ENCODE peak calls at places on chromosomes 2 and 18, in eight cellular contexts. L is HT1080; U is GM23248; P is GM12891; E is heart left ventricle; O is stimulated activated CD8-positive, alpha-beta memory T cell treated with anti-CD3 and anti-CD28 coated beads, Interleukin-15, amount 100 ng/mL, for 24 hours; Z is Calu3; N is stimulated activated naive CD8-positive, alpha-beta T cell treated with anti-CD3 and anti-CD28 coated beads, Interleukin-15, Interleukin-2, amounts not matched to agents 100 U/mL and 50 U/mL, for 24 hours. C is an unnamed sample.

GRCh38 chr2:54704688-54705605 is 18.5 kb upstream of the EML6 start:
- DNase-seq in E (no peak), Z (no peak), P (no peak), O (no peak), U (peak; percentile 78), N (no peak), L (peak; percentile 44), C (no peak)

GRCh38 chr2:102070058-102070642 is 72.4 kb upstream of the IL1R1 start:
- DNase-seq in N (no peak), P (no peak), L (no peak), O (no peak), Z (peak; percentile 41), E (peak; percentile 90), U (peak; percentile 88), C (no peak)

GRCh38 chr2:38737925-38738324 is 13.2 kb downstream of the SRSF7 start:
- DNase-seq in U (no peak), Z (no peak), E (no peak), N (no peak), P (no peak), L (no peak), O (no peak), C (no peak)

GRCh38 chr2:121382744-121383143 is 97.7 kb upstream of the TFCP2L1 start:
- DNase-seq in P (no peak), E (no peak), L (no peak), U (no peak), N (no peak), Z (no peak), O (no peak), C (no peak)

GRCh38 chr2:29425866-29426265 is 310.7 kb downstream of the CLIP4 start:
- DNase-seq in P (no peak), U (no peak), E (no peak), Z (no peak), O (no peak), N (no peak), L (no peak), C (no peak)

GRCh38 chr2:38092196-38092902 is 16.4 kb upstream of the CYP1B1 start:
- DNase-seq in O (no peak), N (no peak), L (peak; percentile 20), U (peak; percentile 92), Z (no peak), P (no peak), E (no peak), C (no peak)

GRCh38 chr2:16666453-16666801 is 793 bp upstream of the CYRIA start:
- DNase-seq in N (no peak), U (no peak), O (no peak), L (peak; percentile 81), P (no peak), Z (no peak), E (no peak), C (no peak)

GRCh38 chr2:19844750-19845149 is 57.0 kb downstream of the TTC32 start:
- DNase-seq in N (no peak), L (no peak), U (no peak), E (no peak), O (no peak), Z (no peak), P (no peak), C (no peak)

GRCh38 chr2:39725401-39725800 is 53.7 kb downstream of the THUMPD2 start:
- DNase-seq in P (no peak), U (peak; percentile 54), O (no peak), Z (no peak), N (no peak), L (no peak), E (no peak), C (no peak)

GRCh38 chr2:182763311-182763912 is 47.4 kb downstream of the DNAJC10 start:
- DNase-seq in E (no peak), P (no peak), Z (peak; percentile 25), U (peak; percentile 54), O (no peak), N (no peak), L (peak; percentile 34), C (no peak)

GRCh38 chr2:104118889-104119288 is 735.0 kb upstream of the POU3F3 start:
- DNase-seq in Z (no peak), N (no peak), L (no peak), E (no peak), P (no peak), U (no peak), O (no peak), C (no peak)

GRCh38 chr18:26190506-26190905 is 35.7 kb upstream of the TAF4B start:
- DNase-seq in O (no peak), Z (no peak), P (no peak), L (peak; percentile 6), U (no peak), E (no peak), N (peak; percentile 37), C (no peak)

GRCh38 chr2:172374318-172375240 is 52.8 kb upstream of the ITGA6 start:
- DNase-seq in P (no peak), E (no peak), L (no peak), N (no peak), O (no peak), Z (peak; percentile 16), U (no peak), C (no peak)

GRCh38 chr2:6069354-6069753 is 377.2 kb downstream of the SOX11 start:
- DNase-seq in U (no peak), Z (no peak), L (no peak), N (no peak), P (no peak), O (no peak), E (no peak), C (no peak)

GRCh38 chr2:9262671-9263171 is 56.1 kb downstream of the ASAP2 start:
- DNase-seq in N (no peak), Z (no peak), O (no peak), P (no peak), E (peak; percentile 83), L (no peak), U (peak; percentile 19), C (no peak)

GRCh38 chr2:96959406-96960110 is 26.8 kb downstream of the FAM178B start:
- DNase-seq in O (no peak), N (no peak), Z (no peak), P (no peak), E (peak; percentile 21), U (no peak), L (no peak), C (no peak)

GRCh38 chr18:8052237-8052701 is 485.2 kb downstream of the PTPRM start:
- DNase-seq in P (no peak), L (peak; percentile 21), N (peak; percentile 3), E (no peak), O (no peak), Z (peak; percentile 13), U (peak; percentile 57), C (no peak)

GRCh38 chr2:168639501-168639900 is 162.9 kb upstream of the NOSTRIN start:
- DNase-seq in U (peak; percentile 33), P (no peak), L (peak; percentile 12), O (no peak), Z (no peak), N (no peak), E (no peak), C (no peak)

GRCh38 chr2:168246072-168246482 is 1.3 kb downstream of the STK39 start:
- DNase-seq in N (no peak), U (no peak), P (no peak), L (no peak), Z (no peak), O (no peak), E (no peak), C (no peak)

GRCh38 chr2:216671791-216672343 is 23.5 kb downstream of the IGFBP5 start:
- DNase-seq in E (no peak), O (no peak), P (no peak), N (no peak), L (no peak), U (no peak), Z (no peak), C (no peak)

GRCh38 chr2:170495896-170496295 is 219.2 kb upstream of the SP5 start:
- DNase-seq in E (no peak), L (no peak), O (no peak), Z (no peak), N (no peak), P (no peak), U (no peak), C (no peak)

GRCh38 chr2:20052872-20053281 is 1.4 kb upstream of the LAPTM4A start:
- DNase-seq in E (no peak), N (peak; percentile 9), O (no peak), Z (peak; percentile 61), L (peak; percentile 60), U (peak; percentile 94), P (no peak), C (peak; percentile 84)

GRCh38 chr2:240797914-240798313 is 22.1 kb downstream of the KIF1A start:
- DNase-seq in P (no peak), E (peak; percentile 53), O (no peak), Z (no peak), N (no peak), U (no peak), L (no peak), C (no peak)

GRCh38 chr2:1678609-1679008 is 65.7 kb downstream of the PXDN start:
- DNase-seq in E (no peak), N (no peak), P (no peak), L (no peak), O (no peak), Z (no peak), U (no peak), C (no peak)

GRCh38 chr2:42747422-42747821 is 16.5 kb downstream of the OXER1 start:
- DNase-seq in N (no peak), Z (no peak), O (no peak), E (no peak), P (no peak), L (no peak), U (no peak), C (no peak)

GRCh38 chr2:233409286-233409991 is 55.1 kb downstream of the DGKD start:
- DNase-seq in P (no peak), L (no peak), E (no peak), N (no peak), O (no peak), U (no peak), Z (peak; percentile 57), C (no peak)

GRCh38 chr2:206990335-206990734 is 51.0 kb downstream of the CPO start:
- DNase-seq in U (no peak), P (no peak), N (no peak), E (no peak), O (no peak), L (no peak), Z (no peak), C (no peak)

GRCh38 chr2:162293122-162293781 is 25.2 kb downstream of the IFIH1 start:
- DNase-seq in P (no peak), L (peak; percentile 44), Z (no peak), U (peak; percentile 72), O (no peak), E (no peak), N (no peak), C (no peak)

GRCh38 chr18:48031011-48031480 is 100.6 kb upstream of the SMAD2 start:
- DNase-seq in L (peak; percentile 42), N (no peak), O (no peak), P (peak; percentile 34), U (peak; percentile 73), Z (peak; percentile 66), E (no peak), C (no peak)

GRCh38 chr2:85237849-85238570 is 89.8 kb downstream of the TGOLN2 start:
- DNase-seq in U (no peak), L (no peak), P (no peak), Z (no peak), N (no peak), O (no peak), E (no peak), C (no peak)

GRCh38 chr2:11245322-11245721 is 90.1 kb downstream of the SLC66A3 start:
- DNase-seq in E (no peak), O (no peak), N (no peak), P (no peak), L (no peak), Z (no peak), U (no peak), C (no peak)

GRCh38 chr2:209578394-209579006 is 154.7 kb downstream of the MAP2 start:
- DNase-seq in L (no peak), O (no peak), U (no peak), Z (no peak), E (no peak), P (no peak), N (no peak), C (no peak)

GRCh38 chr18:5601188-5601624 is 57.4 kb upstream of the EPB41L3 start:
- DNase-seq in L (no peak), P (no peak), U (no peak), Z (no peak), N (no peak), E (no peak), O (no peak), C (no peak)

GRCh38 chr2:15795426-15795825 is 144.9 kb upstream of the MYCN start:
- DNase-seq in P (no peak), L (no peak), E (no peak), N (no peak), U (no peak), O (no peak), Z (no peak), C (no peak)